ENCODE peak calls at places on chromosomes 6 and 20, in six cellular contexts. One of them, this sample, is unnamed.

GRCh38 chr6:154638369-154638768 is 94.8 kb upstream of the SCAF8 start:
- DNase-seq in ovary: no peak
- DNase-seq in psoas muscle: no peak
- DNase-seq in fibroblast of lung: no peak
- DNase-seq in WERI-Rb-1: no peak
- DNase-seq in CD4-positive, alpha-beta T cell: no peak
- DNase-seq in this sample: no peak

GRCh38 chr6:39189131-39189530 is 40.1 kb downstream of the KCNK5 start:
- DNase-seq in ovary: no peak
- DNase-seq in psoas muscle: no peak
- DNase-seq in fibroblast of lung: no peak
- DNase-seq in WERI-Rb-1: no peak
- DNase-seq in CD4-positive, alpha-beta T cell: no peak
- DNase-seq in this sample: no peak

GRCh38 chr20:57993738-57994431 is 234.6 kb downstream of the ANKRD60 start:
- DNase-seq in ovary: no peak
- DNase-seq in psoas muscle: no peak
- DNase-seq in fibroblast of lung: no peak
- DNase-seq in WERI-Rb-1: no peak
- DNase-seq in CD4-positive, alpha-beta T cell: no peak
- DNase-seq in this sample: no peak

GRCh38 chr6:97919046-97919445 is 636.0 kb upstream of the MMS22L start:
- DNase-seq in ovary: no peak
- DNase-seq in psoas muscle: no peak
- DNase-seq in fibroblast of lung: no peak
- DNase-seq in WERI-Rb-1: no peak
- DNase-seq in CD4-positive, alpha-beta T cell: no peak
- DNase-seq in this sample: no peak

GRCh38 chr6:148069256-148069655 is 273.4 kb upstream of the SASH1 start:
- DNase-seq in ovary: no peak
- DNase-seq in psoas muscle: no peak
- DNase-seq in fibroblast of lung: no peak
- DNase-seq in WERI-Rb-1: no peak
- DNase-seq in CD4-positive, alpha-beta T cell: no peak
- DNase-seq in this sample: no peak

GRCh38 chr6:99416226-99416625 is 8.9 kb downstream of the PNISR start:
- DNase-seq in ovary: no peak
- DNase-seq in psoas muscle: no peak
- DNase-seq in fibroblast of lung: no peak
- DNase-seq in WERI-Rb-1: no peak
- DNase-seq in CD4-positive, alpha-beta T cell: no peak
- DNase-seq in this sample: no peak

GRCh38 chr6:73234732-73235131 is 9.4 kb upstream of the KHDC1L start:
- DNase-seq in ovary: no peak
- DNase-seq in psoas muscle: no peak
- DNase-seq in fibroblast of lung: peak
- DNase-seq in WERI-Rb-1: no peak
- DNase-seq in CD4-positive, alpha-beta T cell: no peak
- DNase-seq in this sample: no peak

GRCh38 chr6:14638932-14639875 is 521.6 kb downstream of the CD83 start:
- DNase-seq in ovary: no peak
- DNase-seq in psoas muscle: peak
- DNase-seq in fibroblast of lung: peak
- DNase-seq in WERI-Rb-1: peak
- DNase-seq in CD4-positive, alpha-beta T cell: no peak
- DNase-seq in this sample: peak

GRCh38 chr20:25437153-25437581 is 29.7 kb downstream of the GINS1 start:
- DNase-seq in ovary: no peak
- DNase-seq in psoas muscle: no peak
- DNase-seq in fibroblast of lung: peak
- DNase-seq in WERI-Rb-1: no peak
- DNase-seq in CD4-positive, alpha-beta T cell: no peak
- DNase-seq in this sample: no peak

GRCh38 chr6:25882066-25882496 is 8.0 kb upstream of the SLC17A3 start:
- DNase-seq in ovary: peak
- DNase-seq in psoas muscle: no peak
- DNase-seq in fibroblast of lung: no peak
- DNase-seq in WERI-Rb-1: no peak
- DNase-seq in CD4-positive, alpha-beta T cell: peak
- DNase-seq in this sample: peak

GRCh38 chr20:47727170-47727880 is 58.0 kb downstream of the SULF2 start:
- DNase-seq in ovary: no peak
- DNase-seq in psoas muscle: peak
- DNase-seq in fibroblast of lung: no peak
- DNase-seq in WERI-Rb-1: no peak
- DNase-seq in CD4-positive, alpha-beta T cell: peak
- DNase-seq in this sample: peak

GRCh38 chr6:51514396-51515051 is 572.9 kb downstream of the PKHD1 start:
- DNase-seq in ovary: no peak
- DNase-seq in psoas muscle: no peak
- DNase-seq in fibroblast of lung: no peak
- DNase-seq in WERI-Rb-1: no peak
- DNase-seq in CD4-positive, alpha-beta T cell: no peak
- DNase-seq in this sample: no peak

GRCh38 chr6:155078331-155078745 is 83.2 kb downstream of the TIAM2 start:
- DNase-seq in ovary: peak
- DNase-seq in psoas muscle: peak
- DNase-seq in fibroblast of lung: no peak
- DNase-seq in WERI-Rb-1: peak
- DNase-seq in CD4-positive, alpha-beta T cell: no peak
- DNase-seq in this sample: peak

GRCh38 chr6:65289491-65289890 is 417.5 kb downstream of the EYS start:
- DNase-seq in ovary: no peak
- DNase-seq in psoas muscle: no peak
- DNase-seq in fibroblast of lung: peak
- DNase-seq in WERI-Rb-1: no peak
- DNase-seq in CD4-positive, alpha-beta T cell: no peak
- DNase-seq in this sample: no peak

GRCh38 chr6:122524056-122524455 is 52.4 kb upstream of the SERINC1 start:
- DNase-seq in ovary: no peak
- DNase-seq in psoas muscle: no peak
- DNase-seq in fibroblast of lung: no peak
- DNase-seq in WERI-Rb-1: no peak
- DNase-seq in CD4-positive, alpha-beta T cell: no peak
- DNase-seq in this sample: no peak
- H3K27ac ChIP-seq in ovary: no peak
- H3K27ac ChIP-seq in psoas muscle: no peak
- H3K27ac ChIP-seq in fibroblast of lung: no peak
- H3K27ac ChIP-seq in WERI-Rb-1: no peak
- H3K27ac ChIP-seq in CD4-positive, alpha-beta T cell: no peak
- H3K27ac ChIP-seq in this sample: no peak

GRCh38 chr6:168033791-168034190 is 36.3 kb downstream of the KIF25 start:
- DNase-seq in ovary: no peak
- DNase-seq in psoas muscle: no peak
- DNase-seq in fibroblast of lung: no peak
- DNase-seq in WERI-Rb-1: no peak
- DNase-seq in CD4-positive, alpha-beta T cell: no peak
- DNase-seq in this sample: peak

GRCh38 chr6:168034537-168034936 is 37.1 kb downstream of the KIF25 start:
- DNase-seq in ovary: no peak
- DNase-seq in psoas muscle: no peak
- DNase-seq in fibroblast of lung: no peak
- DNase-seq in WERI-Rb-1: no peak
- DNase-seq in CD4-positive, alpha-beta T cell: no peak
- DNase-seq in this sample: no peak

GRCh38 chr6:168035661-168036616 is 38.5 kb downstream of the KIF25 start:
- DNase-seq in ovary: peak
- DNase-seq in psoas muscle: no peak
- DNase-seq in fibroblast of lung: peak
- DNase-seq in WERI-Rb-1: peak
- DNase-seq in CD4-positive, alpha-beta T cell: no peak
- DNase-seq in this sample: no peak

GRCh38 chr6:168037242-168037641 is 39.8 kb downstream of the KIF25 start:
- DNase-seq in ovary: no peak
- DNase-seq in psoas muscle: no peak
- DNase-seq in fibroblast of lung: no peak
- DNase-seq in WERI-Rb-1: no peak
- DNase-seq in CD4-positive, alpha-beta T cell: no peak
- DNase-seq in this sample: no peak

GRCh38 chr6:168035098-168035660 is 37.7 kb downstream of the KIF25 start:
- DNase-seq in ovary: peak
- DNase-seq in psoas muscle: peak
- DNase-seq in fibroblast of lung: peak
- DNase-seq in WERI-Rb-1: peak
- DNase-seq in CD4-positive, alpha-beta T cell: no peak
- DNase-seq in this sample: peak
- TF ChIP-seq CTCF in ovary: no peak
- TF ChIP-seq CTCF in psoas muscle: no peak
- TF ChIP-seq CTCF in fibroblast of lung: no peak
- TF ChIP-seq CTCF in WERI-Rb-1: no peak
- TF ChIP-seq CTCF in CD4-positive, alpha-beta T cell: no peak
- TF ChIP-seq CTCF in this sample: no peak

GRCh38 chr6:136752554-136752953 is 39.7 kb downstream of the MAP3K5 start:
- DNase-seq in ovary: no peak
- DNase-seq in psoas muscle: no peak
- DNase-seq in fibroblast of lung: no peak
- DNase-seq in WERI-Rb-1: no peak
- DNase-seq in CD4-positive, alpha-beta T cell: no peak
- DNase-seq in this sample: no peak
- H3K27ac ChIP-seq in ovary: no peak
- H3K27ac ChIP-seq in psoas muscle: no peak
- H3K27ac ChIP-seq in fibroblast of lung: no peak
- H3K27ac ChIP-seq in WERI-Rb-1: no peak
- H3K27ac ChIP-seq in CD4-positive, alpha-beta T cell: no peak
- H3K27ac ChIP-seq in this sample: no peak

DNA sequence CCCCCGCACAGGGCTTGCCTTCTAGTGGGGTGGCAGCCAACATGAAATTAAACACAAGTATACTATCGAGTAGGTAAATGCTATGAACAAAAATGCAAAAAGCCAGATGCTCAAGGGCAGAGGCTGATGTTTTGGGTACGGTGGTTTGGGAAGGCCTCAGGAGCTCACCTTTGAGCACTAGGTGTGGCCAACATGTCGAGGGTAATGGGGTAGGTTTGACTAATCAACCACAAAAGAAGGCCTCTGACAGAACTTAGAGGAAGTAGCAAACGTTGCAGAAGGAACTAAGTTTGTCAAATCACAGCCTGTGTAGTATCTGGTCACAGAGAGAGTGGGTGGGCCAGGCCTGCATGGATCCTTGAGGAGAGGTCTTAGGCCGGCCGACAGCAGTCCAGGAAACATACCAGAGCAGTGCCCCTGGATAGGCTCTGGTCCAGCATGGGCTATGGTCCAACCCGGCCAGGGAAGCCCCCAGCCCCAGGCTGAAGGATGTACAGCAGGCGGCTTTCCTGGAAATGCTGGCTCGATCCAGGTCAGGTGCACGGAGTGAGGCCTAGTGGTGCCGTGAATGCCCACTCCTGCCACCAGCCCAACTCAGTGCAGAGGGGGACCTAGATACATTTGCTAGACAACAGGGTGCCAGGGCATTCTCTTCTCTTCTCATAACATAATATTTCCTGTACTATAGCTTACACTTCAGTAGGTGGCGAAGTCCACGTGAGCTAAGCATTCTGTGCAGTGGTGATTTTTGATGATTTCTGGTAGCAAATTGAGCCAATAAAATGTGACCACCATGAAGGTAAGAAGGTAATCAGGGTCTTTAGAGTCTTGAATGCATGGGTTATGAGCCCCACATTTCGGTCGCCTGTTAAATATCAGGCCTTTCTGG is 56.3 kb upstream of the CD93 start:
- DNase-seq in ovary: no peak
- DNase-seq in psoas muscle: no peak
- DNase-seq in fibroblast of lung: no peak
- DNase-seq in WERI-Rb-1: no peak
- DNase-seq in CD4-positive, alpha-beta T cell: no peak
- DNase-seq in this sample: no peak
- TF ChIP-seq CTCF in ovary: no peak
- TF ChIP-seq CTCF in psoas muscle: no peak
- TF ChIP-seq CTCF in fibroblast of lung: no peak
- TF ChIP-seq CTCF in WERI-Rb-1: no peak
- TF ChIP-seq CTCF in CD4-positive, alpha-beta T cell: no peak
- TF ChIP-seq CTCF in this sample: no peak

GRCh38 chr6:29941916-29942274 is 437 bp upstream of the HLA-A start:
- DNase-seq in ovary: no peak
- DNase-seq in psoas muscle: no peak
- DNase-seq in fibroblast of lung: no peak
- DNase-seq in WERI-Rb-1: no peak
- DNase-seq in CD4-positive, alpha-beta T cell: no peak
- DNase-seq in this sample: no peak

GRCh38 chr6:29941006-29941405 is 1.3 kb upstream of the HLA-A start:
- DNase-seq in ovary: no peak
- DNase-seq in psoas muscle: no peak
- DNase-seq in fibroblast of lung: no peak
- DNase-seq in WERI-Rb-1: no peak
- DNase-seq in CD4-positive, alpha-beta T cell: no peak
- DNase-seq in this sample: no peak

GRCh38 chr6:29941476-29941875 is 856 bp upstream of the HLA-A start:
- DNase-seq in ovary: no peak
- DNase-seq in psoas muscle: no peak
- DNase-seq in fibroblast of lung: peak
- DNase-seq in WERI-Rb-1: no peak
- DNase-seq in CD4-positive, alpha-beta T cell: no peak
- DNase-seq in this sample: no peak

GRCh38 chr6:29943053-29943966 is 978 bp downstream of the HLA-A start:
- DNase-seq in ovary: peak
- DNase-seq in psoas muscle: no peak
- DNase-seq in fibroblast of lung: no peak
- DNase-seq in WERI-Rb-1: no peak
- DNase-seq in CD4-positive, alpha-beta T cell: no peak
- DNase-seq in this sample: no peak

DNA sequence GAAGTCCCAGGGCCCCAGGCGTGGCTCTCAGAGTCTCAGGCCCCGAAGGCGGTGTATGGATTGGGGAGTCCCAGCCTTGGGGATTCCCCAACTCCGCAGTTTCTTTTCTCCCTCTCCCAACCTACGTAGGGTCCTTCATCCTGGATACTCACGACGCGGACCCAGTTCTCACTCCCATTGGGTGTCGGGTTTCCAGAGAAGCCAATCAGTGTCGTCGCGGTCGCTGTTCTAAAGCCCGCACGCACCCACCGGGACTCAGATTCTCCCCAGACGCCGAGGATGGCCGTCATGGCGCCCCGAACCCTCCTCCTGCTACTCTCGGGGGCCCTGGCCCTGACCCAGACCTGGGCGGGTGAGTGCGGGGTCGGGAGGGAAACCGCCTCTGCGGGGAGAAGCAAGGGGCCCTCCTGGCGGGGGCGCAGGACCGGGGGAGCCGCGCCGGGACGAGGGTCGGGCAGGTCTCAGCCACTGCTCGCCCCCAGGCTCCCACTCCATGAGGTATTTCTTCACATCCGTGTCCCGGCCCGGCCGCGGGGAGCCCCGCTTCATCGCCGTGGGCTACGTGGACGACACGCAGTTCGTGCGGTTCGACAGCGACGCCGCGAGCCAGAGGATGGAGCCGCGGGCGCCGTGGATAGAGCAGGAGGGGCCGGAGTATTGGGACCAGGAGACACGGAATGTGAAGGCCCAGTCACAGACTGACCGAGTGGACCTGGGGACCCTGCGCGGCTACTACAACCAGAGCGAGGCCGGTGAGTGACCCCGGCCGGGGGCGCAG is at the start of gene HLA-A:
- DNase-seq in ovary: peak
- DNase-seq in psoas muscle: peak
- DNase-seq in fibroblast of lung: peak
- DNase-seq in WERI-Rb-1: peak
- DNase-seq in CD4-positive, alpha-beta T cell: peak
- DNase-seq in this sample: peak
- H3K27ac ChIP-seq in ovary: peak
- H3K27ac ChIP-seq in psoas muscle: peak
- H3K27ac ChIP-seq in fibroblast of lung: peak
- H3K27ac ChIP-seq in WERI-Rb-1: peak
- H3K27ac ChIP-seq in CD4-positive, alpha-beta T cell: peak
- H3K27ac ChIP-seq in this sample: peak